ENCODE peak calls at places on chromosomes 16 and 17, in four cellular contexts. Y is fibroblast of lung; M is transverse colon; C is CD8-positive, alpha-beta T cell. A is an unnamed sample.
A peak's percentile ranks its signal among the peaks of the same experiment; 100 is the strongest.

GRCh38 chr16:5604770-5605169 is 507.2 kb upstream of the EEF2KMT start:
- DNase-seq in Y (no peak), M (no peak), C (no peak), A (no peak)

GRCh38 chr16:78437352-78437968 is 338.0 kb downstream of the WWOX start:
- DNase-seq in Y (no peak), M (peak; percentile 15), C (no peak), A (peak; percentile 49)

GRCh38 chr16:80369559-80369958 is 171.2 kb upstream of the DYNLRB2 start:
- DNase-seq in Y (peak; percentile 59), M (peak; percentile 34), C (no peak), A (peak; percentile 52)

GRCh38 chr16:86499889-86500707 is 10.2 kb upstream of the FOXF1 start:
- DNase-seq in Y (no peak), M (no peak), C (no peak), A (no peak)

GRCh38 chr16:86722970-86723369 is 144.6 kb downstream of the FOXL1 start:
- DNase-seq in Y (no peak), M (no peak), C (no peak), A (peak; percentile 4)

GRCh38 chr17:7843536-7844291 is 9.7 kb downstream of the KDM6B start:
- DNase-seq in Y (peak; percentile 88), M (peak; percentile 91), C (peak; percentile 87), A (peak; percentile 92)

GRCh38 chr16:51155199-51155607 is 4.1 kb upstream of the SALL1 start:
- DNase-seq in Y (peak; percentile 74), M (no peak), C (no peak), A (peak; percentile 61)

GRCh38 chr17:77286641-77287431 is 146.1 kb downstream of the SEC14L1 start:
- DNase-seq in Y (peak; percentile 76), M (peak; percentile 88), C (no peak), A (peak; percentile 97)

GRCh38 chr16:76882105-76882504 is 308.9 kb upstream of the MON1B start:
- DNase-seq in Y (no peak), M (no peak), C (no peak), A (no peak)

GRCh38 chr16:58114827-58115825 is 14.1 kb downstream of the CFAP20 start:
- DNase-seq in Y (no peak), M (no peak), C (no peak), A (peak; percentile 96)

GRCh38 chr17:78558181-78558850 is 18.9 kb downstream of the DNAH17 start:
- DNase-seq in Y (peak; percentile 20), M (no peak), C (no peak), A (peak; percentile 27)

GRCh38 chr17:5097101-5097834 is 14.4 kb downstream of the ZNF232 start:
- DNase-seq in Y (no peak), M (peak; percentile 50), C (no peak), A (no peak)

GRCh38 chr17:83153681-83154310 is 74.4 kb downstream of the METRNL start:
- DNase-seq in Y (no peak), M (no peak), C (no peak), A (no peak)

GRCh38 chr16:69917739-69918138 is 33.4 kb upstream of the CLEC18A start:
- DNase-seq in Y (peak; percentile 98), M (no peak), C (no peak), A (peak; percentile 95)

GRCh38 chr16:79365687-79366086 is 234.8 kb downstream of the MAF start:
- DNase-seq in Y (no peak), M (no peak), C (no peak), A (no peak)

GRCh38 chr17:49996495-49997255 is 1.7 kb upstream of the DLX3 start:
- DNase-seq in Y (no peak), M (peak; percentile 49), C (peak; percentile 48), A (peak; percentile 17)

GRCh38 chr16:84502581-84502980 is 1.9 kb downstream of the MEAK7 start:
- DNase-seq in Y (peak; percentile 38), M (no peak), C (no peak), A (no peak)

GRCh38 chr17:44002141-44002848 is 2.1 kb upstream of the NAGS start:
- DNase-seq in Y (peak; percentile 54), M (no peak), C (no peak), A (peak; percentile 68)

GRCh38 chr17:29358421-29358820 is 31.7 kb upstream of the TAOK1 start:
- DNase-seq in Y (peak; percentile 62), M (no peak), C (no peak), A (no peak)

GRCh38 chr16:13098536-13098935 is 197.1 kb downstream of the SHISA9 start:
- DNase-seq in Y (no peak), M (no peak), C (no peak), A (no peak)

GRCh38 chr16:89723279-89724250 is 2.2 kb downstream of the ZNF276 start:
- DNase-seq in Y (peak; percentile 49), M (peak; percentile 57), C (peak; percentile 74), A (no peak)

GRCh38 chr16:81624718-81625543 is 154.2 kb upstream of the PLCG2 start:
- DNase-seq in Y (no peak), M (no peak), C (no peak), A (no peak)

GRCh38 chr17:56146005-56146404 is 7.3 kb upstream of the ANKFN1 start:
- DNase-seq in Y (no peak), M (no peak), C (no peak), A (no peak)

GRCh38 chr16:87848676-87849345 is 20.5 kb downstream of the SLC7A5 start:
- DNase-seq in Y (no peak), M (no peak), C (no peak), A (no peak)

GRCh38 chr16:17827313-17827712 is 356.6 kb upstream of the XYLT1 start:
- DNase-seq in Y (peak; percentile 74), M (no peak), C (no peak), A (peak; percentile 23)

GRCh38 chr17:53141280-53141679 is 681.4 kb upstream of the KIF2B start:
- DNase-seq in Y (no peak), M (no peak), C (no peak), A (no peak)

GRCh38 chr16:31093132-31093703 is 1.4 kb downstream of the VKORC1 start:
- DNase-seq in Y (peak; percentile 41), M (peak; percentile 33), C (no peak), A (no peak)

GRCh38 chr17:77959216-77959925 is 868 bp downstream of the TNRC6C start:
- DNase-seq in Y (peak; percentile 14), M (peak; percentile 21), C (no peak), A (peak; percentile 22)

GRCh38 chr16:54284931-54285413 is 1.6 kb downstream of the IRX3 start:
- DNase-seq in Y (peak; percentile 14), M (no peak), C (no peak), A (no peak)
- TF ChIP-seq CTCF in Y (no peak), M (no peak), C (no peak), A (no peak)

GRCh38 chr16:67163164-67163902 is 1.2 kb upstream of the HSF4 start:
- DNase-seq in Y (peak; percentile 49), M (no peak), C (no peak), A (peak; percentile 64)

GRCh38 chr16:67164599-67165061 is at the start of gene HSF4:
- DNase-seq in Y (no peak), M (peak; percentile 79), C (no peak), A (peak; percentile 58)

GRCh38 chr16:67165121-67166034 is 833 bp downstream of the HSF4 start:
- DNase-seq in Y (peak; percentile 15), M (no peak), C (no peak), A (no peak)

GRCh38 chr16:67162439-67163163 is 1.9 kb upstream of the HSF4 start:
- DNase-seq in Y (peak; percentile 27), M (no peak), C (no peak), A (no peak)

GRCh38 chr16:67163903-67164558 is 514 bp upstream of the HSF4 start:
- DNase-seq in Y (no peak), M (no peak), C (no peak), A (peak; percentile 64)
- H3K4me3 ChIP-seq in Y (peak overlapping the region; percentile 19), M (peak overlapping the region; percentile 38), C (peak overlapping the region; percentile 19), A (peak overlapping the region; percentile 47)

DNA sequence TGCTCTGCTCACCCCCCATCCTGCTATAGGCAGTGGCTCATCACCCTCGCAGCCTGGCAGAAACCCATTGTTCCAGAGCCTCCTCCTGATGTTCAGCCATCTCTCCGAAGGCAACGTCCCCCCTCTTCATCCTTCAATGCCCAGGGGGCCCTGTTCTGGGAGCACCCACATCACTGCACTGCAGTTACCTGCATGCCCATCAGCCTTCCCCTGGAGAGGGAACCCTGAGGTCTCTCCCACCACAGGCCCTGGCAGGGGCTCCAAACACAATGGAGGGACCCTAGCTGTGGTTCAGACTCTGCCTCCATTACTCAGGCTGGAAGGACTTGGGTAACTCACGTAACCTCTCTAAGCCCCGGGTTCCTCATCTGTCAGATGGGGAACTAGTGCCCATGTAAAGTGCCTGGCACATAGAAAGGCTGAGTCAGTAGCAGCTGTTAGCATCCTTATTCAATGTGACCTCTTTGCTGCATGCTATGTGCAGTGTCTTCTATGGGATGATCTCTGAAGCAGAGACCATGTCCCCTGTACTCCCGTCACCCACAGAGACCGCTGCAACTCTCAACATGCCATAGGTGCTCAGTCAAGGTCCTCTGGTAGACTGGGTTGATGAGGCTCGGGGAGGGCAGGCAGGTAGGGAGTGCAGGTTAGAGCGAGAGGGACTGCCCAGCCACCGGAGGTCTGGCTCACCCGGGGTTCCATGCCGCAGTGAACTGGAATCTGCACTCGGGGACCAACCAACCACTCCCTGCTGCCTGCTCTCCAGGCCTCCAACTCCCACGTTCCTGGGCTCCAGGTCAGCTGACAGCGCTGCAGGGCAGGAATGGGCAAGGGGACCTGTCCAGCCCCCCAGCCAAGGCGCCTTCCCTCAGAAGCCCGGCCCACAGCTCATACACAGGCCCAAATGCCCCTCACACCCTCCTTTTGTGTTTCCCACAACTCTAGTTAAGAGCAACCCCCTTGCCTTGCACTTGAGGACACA is 233.2 kb downstream of the ZNF423 start:
- DNase-seq in Y (no peak), M (no peak), C (no peak), A (no peak)
- TF ChIP-seq CTCF in Y (no peak), M (no peak), C (no peak), A (no peak)

GRCh38 chr16:3085868-3086595 is 13.1 kb downstream of the ZSCAN10 start:
- DNase-seq in Y (no peak), M (no peak), C (no peak), A (no peak)
- H3K4me3 ChIP-seq in Y (no peak overlapping the region), M (peak overlapping the region; percentile 27), C (no peak overlapping the region), A (no peak overlapping the region)

DNA sequence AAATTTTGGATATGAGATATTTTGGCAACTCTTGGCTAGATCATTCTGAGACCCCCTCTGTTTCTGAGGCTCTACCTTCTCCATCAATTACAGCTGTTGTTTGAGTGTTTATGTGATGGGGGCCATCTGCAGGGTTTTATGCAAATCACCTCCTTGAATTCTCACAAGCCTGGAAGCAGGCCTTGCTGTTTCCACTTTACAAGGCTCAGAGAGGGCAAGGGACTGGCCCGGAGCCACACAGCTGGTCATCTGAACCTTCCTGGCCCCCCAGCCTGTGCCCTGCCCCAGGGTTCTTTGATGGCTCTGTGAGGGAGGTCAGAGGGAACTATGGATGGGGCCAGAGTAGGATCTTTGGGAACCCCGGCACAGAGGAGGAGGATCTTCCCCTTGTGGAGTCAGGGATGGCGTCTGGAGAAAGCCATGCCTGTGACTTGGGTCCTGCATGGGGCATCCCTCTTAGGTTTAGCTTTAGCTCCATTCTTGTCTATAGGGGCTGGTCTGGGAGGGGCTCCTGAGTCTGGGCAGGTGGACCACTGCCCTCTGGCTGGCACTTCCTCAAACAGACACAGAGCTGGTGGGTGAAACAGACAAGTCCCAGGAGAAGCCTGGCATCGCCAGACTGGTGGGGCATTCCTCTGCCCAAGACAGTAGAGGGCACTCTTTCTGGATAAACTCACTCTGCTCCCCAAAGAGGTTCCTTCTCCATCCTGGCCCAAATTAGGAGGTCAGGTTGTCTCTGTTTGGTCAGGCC is 26.2 kb downstream of the IL21R start:
- DNase-seq in Y (no peak), M (no peak), C (no peak), A (no peak)
- TF ChIP-seq CTCF in Y (no peak), M (no peak), C (no peak), A (peak; percentile 10)

A was measured in fibroblast of villous mesenchyme.